ENCODE peak calls at places on chromosome 17, in ten cellular contexts. P, U, V, Q, H, R, X, F, J and W are unnamed samples.

GRCh38 chr17:50422738-50423137 is 3.3 kb upstream of the ACSF2 start:
- DNase-seq in P (no peak), V (no peak), R (no peak), Q (no peak), X (no peak), U (no peak), J (no peak), H (no peak), F (no peak), W (no peak)

GRCh38 chr17:67221062-67221998 is 23.7 kb downstream of the HELZ start:
- DNase-seq in V (no peak), U (no peak), F (peak; percentile 69), X (no peak), P (peak; percentile 47), H (no peak), R (peak; percentile 47), J (no peak), Q (no peak), W (no peak)

GRCh38 chr17:47629826-47630225 is 19.9 kb upstream of the KPNB1 start:
- DNase-seq in F (peak; percentile 8), H (no peak), P (no peak), V (no peak), U (no peak), R (no peak), Q (no peak), J (no peak), X (no peak), W (no peak)

GRCh38 chr17:37742114-37742761 is 2.6 kb downstream of the HNF1B start:
- DNase-seq in X (no peak), P (peak; percentile 87), J (peak; percentile 37), H (no peak), U (no peak), V (no peak), F (peak; percentile 25), R (peak; percentile 48), Q (no peak), W (no peak)

GRCh38 chr17:38704645-38705522 is at the start of gene MLLT6:
- DNase-seq in U (no peak), X (peak; percentile 63), H (no peak), J (peak; percentile 82), V (peak; percentile 77), R (peak; percentile 84), Q (no peak), F (peak; percentile 80), P (peak; percentile 94), W (peak; percentile 25)

GRCh38 chr17:79026345-79027273 is 2.6 kb downstream of the C1QTNF1 start:
- DNase-seq in R (peak; percentile 97), F (peak; percentile 43), X (no peak), Q (no peak), P (peak; percentile 37), J (peak; percentile 24), V (peak; percentile 84), U (no peak), H (no peak), W (no peak)

GRCh38 chr17:63997341-63998048 is 656 bp upstream of the PRR29 start:
- DNase-seq in H (no peak), V (no peak), J (no peak), X (no peak), Q (no peak), R (no peak), P (peak; percentile 54), U (no peak), F (peak; percentile 64), W (peak; percentile 62)

GRCh38 chr17:42814633-42815399 is 9.3 kb downstream of the BECN1 start:
- DNase-seq in R (no peak), V (peak; percentile 96), X (no peak), F (peak; percentile 90), H (no peak), J (no peak), P (no peak), Q (peak; percentile 93), U (no peak), W (no peak)

GRCh38 chr17:50135316-50136095 is 5.5 kb upstream of the SAMD14 start:
- DNase-seq in U (no peak), H (no peak), X (no peak), J (no peak), V (no peak), F (no peak), Q (no peak), P (no peak), R (no peak), W (no peak)